ENCODE peak calls at places on chromosomes 11 and 22, in five cellular contexts. O is CD8-positive, alpha-beta T cell; C is glutamatergic neuron; R is cardiac muscle cell; H is heart right ventricle. V is an unnamed sample.

GRCh38 chr22:44667829-44668189 is 34.2 kb upstream of the PRR5 start:
- DNase-seq in O (peak), C (no peak), R (no peak), H (no peak), V (no peak)

GRCh38 chr11:45917286-45917622 is 423 bp downstream of the PEX16 start:
- DNase-seq in O (no peak), C (no peak), R (no peak), H (no peak), V (no peak)

GRCh38 chr11:540583-541432 is 3.5 kb downstream of the LRRC56 start:
- DNase-seq in O (no peak), C (peak), R (no peak), H (no peak), V (no peak)

GRCh38 chr22:22753526-22754267 is 109.3 kb downstream of the GGTLC2 start:
- DNase-seq in O (peak), C (peak), R (peak), H (no peak), V (peak)

GRCh38 chr11:56817661-56818060 is 69.2 kb upstream of the OR9G4 start:
- DNase-seq in O (no peak), C (no peak), R (no peak), H (no peak), V (no peak)

GRCh38 chr11:65217441-65218423 is 36.0 kb downstream of the CAPN1 start:
- DNase-seq in O (no peak), C (no peak), R (no peak), H (no peak), V (no peak)

GRCh38 chr11:129589190-129589589 is 213.5 kb downstream of the BARX2 start:
- DNase-seq in O (no peak), C (no peak), R (no peak), H (no peak), V (no peak)

GRCh38 chr11:128888034-128888985 is 2.8 kb upstream of the KCNJ5 start:
- DNase-seq in O (no peak), C (no peak), R (no peak), H (no peak), V (no peak)

GRCh38 chr11:133897331-133897650 is 52.0 kb upstream of the SPATA19 start:
- DNase-seq in O (no peak), C (no peak), R (no peak), H (no peak), V (no peak)

GRCh38 chr11:68838572-68838964 is 3.1 kb downstream of the CPT1A start:
- DNase-seq in O (no peak), C (no peak), R (peak), H (no peak), V (peak)

GRCh38 chr22:17917490-17917983 is 106.8 kb downstream of the MICAL3 start:
- DNase-seq in O (no peak), C (no peak), R (no peak), H (no peak), V (no peak)

GRCh38 chr11:223026-223789 is 12.9 kb downstream of the SIRT3 start:
- DNase-seq in O (no peak), C (no peak), R (no peak), H (no peak), V (peak)

GRCh38 chr11:111185259-111185658 is 60.3 kb upstream of the POU2AF2 start:
- DNase-seq in O (no peak), C (no peak), R (no peak), H (no peak), V (no peak)

GRCh38 chr11:116217006-116217405 is 555.8 kb downstream of the BUD13 start:
- DNase-seq in O (no peak), C (peak), R (peak), H (peak), V (no peak)

GRCh38 chr11:45828996-45829395 is 18.3 kb upstream of the CRY2 start:
- DNase-seq in O (no peak), C (no peak), R (no peak), H (no peak), V (no peak)

GRCh38 chr11:96084610-96085348 is 160.9 kb upstream of the MTMR2 start:
- DNase-seq in O (no peak), C (no peak), R (no peak), H (no peak), V (no peak)

GRCh38 chr11:12160680-12161079 is 50.3 kb downstream of the MICAL2 start:
- DNase-seq in O (no peak), C (peak), R (peak), H (no peak), V (no peak)

GRCh38 chr11:129141748-129142475 is 50.2 kb downstream of the ARHGAP32 start:
- DNase-seq in O (no peak), C (no peak), R (peak), H (no peak), V (no peak)

GRCh38 chr11:74932169-74932568 is 16.7 kb downstream of the XRRA1 start:
- DNase-seq in O (no peak), C (no peak), R (peak), H (no peak), V (no peak)

GRCh38 chr22:32707971-32708370 is 93.5 kb upstream of the TIMP3 start:
- DNase-seq in O (no peak), C (no peak), R (no peak), H (no peak), V (no peak)

GRCh38 chr11:68999093-68999747 is 13.8 kb downstream of the MRGPRF start:
- DNase-seq in O (no peak), C (no peak), R (no peak), H (peak), V (no peak)

GRCh38 chr22:43343262-43343988 is at the start of gene SCUBE1:
- DNase-seq in O (peak), C (peak), R (peak), H (peak), V (peak)

GRCh38 chr11:132864811-132865576 is 667.3 kb downstream of the OPCML start:
- DNase-seq in O (no peak), C (peak), R (no peak), H (no peak), V (no peak)

GRCh38 chr11:117623831-117624271 is 173.2 kb downstream of the DSCAML1 start:
- DNase-seq in O (no peak), C (peak), R (no peak), H (no peak), V (no peak)

GRCh38 chr11:108223449-108224149 is 732 bp downstream of the ATM start:
- DNase-seq in O (no peak), C (no peak), R (peak), H (no peak), V (no peak)

GRCh38 chr11:76830639-76831312 is 29.9 kb upstream of the ACER3 start:
- DNase-seq in O (no peak), C (peak), R (peak), H (no peak), V (no peak)

GRCh38 chr22:32203181-32204105 is 1.4 kb downstream of the RFPL2 start:
- DNase-seq in O (no peak), C (no peak), R (no peak), H (no peak), V (no peak)

GRCh38 chr11:15660496-15660895 is 545.8 kb downstream of the INSC start:
- DNase-seq in O (no peak), C (no peak), R (no peak), H (no peak), V (no peak)

GRCh38 chr11:76628408-76628947 is 42.1 kb downstream of the LRRC32 start:
- DNase-seq in O (no peak), C (no peak), R (no peak), H (no peak), V (no peak)

GRCh38 chr11:10322830-10323792 is 18.2 kb downstream of the ADM start:
- DNase-seq in O (no peak), C (no peak), R (peak), H (peak), V (no peak)

GRCh38 chr11:2584812-2585565 is 114.8 kb downstream of the KCNQ1OT1 start:
- DNase-seq in O (no peak), C (peak), R (no peak), H (no peak), V (peak)

GRCh38 chr11:59249535-59249934 is 36.8 kb upstream of the MPEG1 start:
- DNase-seq in O (no peak), C (no peak), R (no peak), H (no peak), V (no peak)

GRCh38 chr22:42745118-42745517 is 24.4 kb upstream of the A4GALT start:
- DNase-seq in O (no peak), C (no peak), R (peak), H (no peak), V (no peak)

GRCh38 chr22:29208879-29209623 is 3.4 kb downstream of the EMID1 start:
- DNase-seq in O (no peak), C (no peak), R (no peak), H (no peak), V (peak)

DNA sequence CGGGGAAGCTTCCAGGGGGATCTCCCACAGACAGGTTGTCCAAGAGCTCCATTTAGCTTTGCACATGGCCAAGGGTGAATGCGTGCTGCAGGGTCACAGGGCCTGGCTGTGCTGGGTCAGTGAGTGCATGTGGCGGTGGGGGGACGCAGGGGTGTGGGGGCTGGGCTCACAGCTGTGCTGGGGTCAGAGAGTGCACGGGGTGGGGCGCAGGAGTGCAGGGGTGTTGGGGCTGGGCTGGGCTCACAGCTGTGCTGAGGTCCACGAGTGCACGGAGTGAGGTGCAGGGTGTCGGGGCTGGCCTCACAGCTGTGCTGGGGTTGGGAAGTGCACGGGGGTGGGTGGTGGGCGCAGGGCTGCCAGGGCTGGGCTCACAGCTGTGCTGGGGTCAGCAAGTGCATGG is 557.7 kb downstream of the BRD1 start:
- DNase-seq in O (no peak), C (no peak), R (no peak), H (no peak), V (no peak)
- TF ChIP-seq CTCF in O (no peak), C (no peak), R (no peak), H (no peak), V (no peak)

DNA sequence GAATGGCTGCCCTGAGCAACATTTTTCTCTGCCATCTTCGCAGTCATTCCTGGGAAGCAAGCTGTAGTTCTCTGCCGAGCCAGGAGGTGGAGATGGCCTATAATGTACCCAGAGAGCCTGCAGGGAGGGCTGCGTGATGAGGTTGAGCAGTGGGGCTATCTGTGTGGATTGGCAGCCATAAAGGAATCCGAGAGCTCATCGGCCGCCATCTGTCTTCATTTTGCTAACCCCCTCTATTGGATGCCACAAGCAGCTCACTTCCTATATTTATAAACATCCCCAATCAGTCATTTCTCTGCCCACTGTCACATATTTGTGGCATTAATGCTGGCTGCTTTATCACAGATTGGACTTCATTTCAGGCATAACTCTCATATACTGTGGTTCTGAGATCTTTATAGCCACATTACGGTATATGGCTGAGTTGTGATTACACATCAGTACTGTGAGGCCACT is 209.5 kb downstream of the NTM start:
- DNase-seq in O (no peak), C (peak), R (peak), H (no peak), V (no peak)
- TF ChIP-seq CTCF in O (no peak), C (peak), R (peak), H (no peak), V (no peak)

GRCh38 chr11:103637250-103637649 is 399.2 kb upstream of the DDI1 start:
- DNase-seq in O (no peak), C (no peak), R (no peak), H (no peak), V (no peak)
- TF ChIP-seq CTCF in O (no peak), C (no peak), R (no peak), H (no peak), V (no peak)

GRCh38 chr11:99682171-99682570 is 661.4 kb downstream of the CNTN5 start:
- DNase-seq in O (no peak), C (no peak), R (no peak), H (no peak), V (no peak)

GRCh38 chr11:99683933-99684332 is 663.2 kb downstream of the CNTN5 start:
- DNase-seq in O (no peak), C (no peak), R (no peak), H (no peak), V (no peak)

GRCh38 chr11:99686838-99687237 is 666.1 kb downstream of the CNTN5 start:
- DNase-seq in O (no peak), C (no peak), R (no peak), H (no peak), V (no peak)

GRCh38 chr11:99682646-99683045 is 661.9 kb downstream of the CNTN5 start:
- DNase-seq in O (no peak), C (no peak), R (no peak), H (no peak), V (no peak)

GRCh38 chr11:99687320-99687719 is 666.6 kb downstream of the CNTN5 start:
- DNase-seq in O (no peak), C (no peak), R (peak), H (no peak), V (no peak)
- TF ChIP-seq CTCF in O (no peak), C (no peak), R (no peak), H (no peak), V (no peak)

DNA sequence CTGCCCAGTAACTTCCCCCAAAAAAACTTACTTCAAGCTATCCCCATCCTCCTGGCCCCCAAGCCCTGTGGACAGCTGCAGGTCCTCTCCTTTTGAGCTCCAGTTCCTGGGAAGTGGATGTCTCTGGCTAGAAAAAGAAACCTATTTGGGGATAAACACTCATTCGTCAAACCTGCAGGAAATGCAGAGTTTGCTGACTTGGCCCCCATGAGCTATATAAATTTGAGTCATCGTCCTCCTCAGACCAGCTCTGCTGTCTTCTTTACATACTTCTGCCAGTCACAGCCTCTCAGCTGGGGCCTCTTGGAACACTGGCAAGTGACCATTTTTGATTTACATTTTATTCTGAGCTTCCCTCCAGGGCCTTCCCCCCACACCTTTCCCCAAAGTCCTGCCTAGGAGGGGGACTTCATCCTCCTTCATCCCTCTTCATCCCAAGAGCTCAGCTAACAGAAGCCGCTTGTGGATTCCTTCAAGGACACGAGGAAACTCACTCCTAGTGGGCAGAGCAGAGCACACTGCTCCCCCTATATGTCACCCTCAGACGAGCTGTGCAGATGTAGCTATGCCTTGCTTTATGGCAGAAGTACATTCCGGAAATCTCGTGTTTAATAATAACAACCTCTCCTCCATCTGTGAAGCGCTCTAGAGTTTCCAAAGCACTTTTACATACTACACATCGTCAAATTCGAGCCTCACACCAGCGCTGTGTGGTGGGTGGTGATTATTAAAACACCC is 131.8 kb downstream of the FEZ1 start:
- DNase-seq in O (no peak), C (no peak), R (peak), H (no peak), V (no peak)
- TF ChIP-seq CTCF in O (no peak), C (no peak), R (no peak), H (no peak), V (no peak)

GRCh38 chr11:93611836-93612677 is 49.4 kb upstream of the CEP295 start:
- DNase-seq in O (no peak), C (no peak), R (no peak), H (no peak), V (no peak)

GRCh38 chr11:93613432-93613831 is 48.0 kb upstream of the CEP295 start:
- DNase-seq in O (no peak), C (no peak), R (no peak), H (no peak), V (no peak)

GRCh38 chr11:93608280-93608862 is 53.1 kb upstream of the CEP295 start:
- DNase-seq in O (no peak), C (no peak), R (no peak), H (no peak), V (no peak)

GRCh38 chr11:93614111-93614784 is 47.2 kb upstream of the CEP295 start:
- DNase-seq in O (no peak), C (no peak), R (no peak), H (no peak), V (no peak)
- TF ChIP-seq CTCF in O (no peak), C (no peak), R (peak), H (no peak), V (no peak)

GRCh38 chr11:63671322-63672155 is at the start of gene ATL3:
- DNase-seq in O (peak), C (peak), R (peak), H (peak), V (peak)

GRCh38 chr11:63670738-63671321 is 346 bp downstream of the ATL3 start:
- DNase-seq in O (no peak), C (peak), R (peak), H (peak), V (peak)

GRCh38 chr11:63672156-63672463 is 934 bp upstream of the ATL3 start:
- DNase-seq in O (no peak), C (no peak), R (no peak), H (no peak), V (no peak)

GRCh38 chr11:63672934-63673539 is 1.9 kb upstream of the ATL3 start:
- DNase-seq in O (no peak), C (no peak), R (no peak), H (no peak), V (no peak)

GRCh38 chr11:63673579-63673978 is 2.4 kb upstream of the ATL3 start:
- DNase-seq in O (no peak), C (no peak), R (no peak), H (no peak), V (no peak)
- TF ChIP-seq CTCF in O (no peak), C (no peak), R (no peak), H (no peak), V (no peak)

DNA sequence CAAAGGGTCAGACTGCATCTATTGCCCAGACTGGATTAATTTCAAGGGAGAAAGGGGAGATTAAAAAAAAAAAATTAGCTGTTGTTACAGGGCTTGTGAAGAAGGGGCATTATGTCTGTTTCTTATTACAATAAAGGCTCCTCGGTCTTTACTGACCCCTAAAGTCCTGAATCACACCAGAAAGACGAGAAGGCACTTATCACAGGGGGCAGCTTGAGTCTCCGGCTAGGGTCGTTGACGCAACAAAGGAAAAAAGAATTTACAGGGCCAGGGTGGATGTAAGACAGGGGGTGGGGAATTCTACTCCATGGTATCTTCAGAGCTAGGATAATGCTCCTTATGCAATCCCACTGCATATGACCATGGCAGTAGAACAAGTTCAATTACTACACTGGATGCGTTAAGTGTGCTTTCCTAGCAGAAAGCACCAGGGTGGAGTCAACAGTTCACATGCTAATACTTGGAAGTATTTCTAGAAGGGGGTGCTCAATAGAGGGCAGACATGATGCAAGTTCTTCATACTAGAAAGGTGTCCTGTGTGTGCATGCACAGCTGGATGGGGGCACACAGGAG is 16.5 kb downstream of the DDX17 start:
- DNase-seq in O (no peak), C (no peak), R (no peak), H (no peak), V (no peak)
- TF ChIP-seq CTCF in O (no peak), C (no peak), R (no peak), H (no peak), V (no peak)

V was measured in activated B cell treated with CpG ODN at 0.5 μM for 24 hours.